ENCODE peak calls at places on chromosomes 16 and 17, in seven cellular contexts. K is IMR-90, R is H1, F is A549, L is K562, M is GM12878, X is HepG2. N is an unnamed sample.

GRCh38 chr17:83057793-83058477 is 21.5 kb upstream of the METRNL start:
- DNase-seq in K (no peak), M (no peak), R (no peak), X (no peak), L (no peak), F (no peak), N (peak; percentile 21)

GRCh38 chr16:89623511-89624232 is 10.2 kb downstream of the DPEP1 start:
- DNase-seq in L (no peak), K (no peak), R (no peak), X (peak; percentile 40), M (no peak), F (no peak), N (no peak)

GRCh38 chr16:49910761-49911160 is 54.8 kb upstream of the ZNF423 start:
- DNase-seq in R (peak; percentile 49), F (no peak), L (no peak), K (no peak), M (no peak), X (no peak), N (peak; percentile 67)

GRCh38 chr17:82367724-82368524 is 3.6 kb upstream of the UTS2R start:
- DNase-seq in X (peak; percentile 99), L (peak; percentile 94), K (peak; percentile 11), R (no peak), M (no peak), F (no peak), N (peak; percentile 64)

GRCh38 chr17:77708936-77709335 is 249.6 kb upstream of the TNRC6C start:
- DNase-seq in K (no peak), L (no peak), R (no peak), M (no peak), X (no peak), F (no peak), N (no peak)

GRCh38 chr17:63474174-63474913 is 2.5 kb upstream of the ACE start:
- DNase-seq in L (no peak), F (no peak), M (no peak), R (no peak), K (no peak), X (no peak), N (no peak)

GRCh38 chr16:24348511-24349290 is 92.6 kb downstream of the CACNG3 start:
- DNase-seq in K (no peak), R (no peak), L (no peak), M (no peak), F (no peak), X (no peak), N (no peak)

GRCh38 chr17:77872714-77873517 is 85.6 kb upstream of the TNRC6C start:
- DNase-seq in M (no peak), F (no peak), K (no peak), L (no peak), R (no peak), X (no peak), N (peak; percentile 82)

GRCh38 chr17:72806011-72806410 is 286.5 kb downstream of the SLC39A11 start:
- DNase-seq in F (no peak), X (no peak), M (no peak), R (no peak), L (no peak), K (peak; percentile 56), N (no peak)

GRCh38 chr17:3755335-3756030 is 31.8 kb downstream of the HASPIN start:
- DNase-seq in F (no peak), M (no peak), K (no peak), R (no peak), X (no peak), L (no peak), N (no peak)

GRCh38 chr17:42122371-42123303 is at the start of gene HSPB9:
- DNase-seq in R (peak; percentile 86), X (no peak), K (no peak), M (no peak), L (no peak), F (no peak), N (no peak)

GRCh38 chr17:10126554-10127493 is 71.6 kb downstream of the GAS7 start:
- DNase-seq in L (no peak), M (no peak), R (no peak), K (peak; percentile 88), X (no peak), F (no peak), N (peak; percentile 63)

GRCh38 chr16:8555400-8555799 is 34.9 kb downstream of the TMEM114 start:
- DNase-seq in L (no peak), K (no peak), F (no peak), X (no peak), M (no peak), R (no peak), N (no peak)

GRCh38 chr17:7435676-7436555 is 681 bp downstream of the TMEM102 start:
- DNase-seq in R (peak; percentile 84), K (no peak), L (peak; percentile 52), F (peak; percentile 59), M (no peak), X (no peak), N (peak; percentile 57)

GRCh38 chr17:65498831-65499230 is 62.6 kb downstream of the AXIN2 start:
- DNase-seq in K (no peak), M (no peak), F (no peak), L (no peak), X (no peak), R (no peak), N (no peak)

GRCh38 chr16:75224281-75224680 is 5.5 kb downstream of the CTRB1 start:
- DNase-seq in K (no peak), X (no peak), L (no peak), M (no peak), R (no peak), F (no peak), N (no peak)

GRCh38 chr17:5809056-5809455 is 224.7 kb upstream of the NLRP1 start:
- DNase-seq in F (no peak), L (no peak), R (no peak), K (no peak), M (no peak), X (no peak), N (no peak)

GRCh38 chr16:66484453-66485213 is 57.5 kb downstream of the BEAN1 start:
- DNase-seq in R (no peak), L (no peak), X (no peak), K (no peak), F (no peak), M (no peak), N (no peak)

GRCh38 chr17:81523139-81524062 is 4.8 kb upstream of the FSCN2 start:
- DNase-seq in R (peak; percentile 74), M (no peak), X (peak; percentile 77), F (no peak), L (peak; percentile 56), K (peak; percentile 21), N (peak; percentile 85)

GRCh38 chr17:64264891-64265290 is 1.8 kb upstream of the TEX2 start:
- DNase-seq in X (no peak), M (no peak), F (no peak), K (no peak), L (no peak), R (no peak), N (no peak)

GRCh38 chr16:57308041-57308440 is 23.6 kb upstream of the PLLP start:
- DNase-seq in R (no peak), F (no peak), X (no peak), M (no peak), L (no peak), K (no peak), N (no peak)

GRCh38 chr17:77834170-77835115 is 124.1 kb upstream of the TNRC6C start:
- DNase-seq in F (peak; percentile 99), L (peak; percentile 96), X (peak; percentile 20), K (peak; percentile 86), R (no peak), M (peak; percentile 49), N (peak; percentile 59)

GRCh38 chr16:900211-900610 is 70.6 kb downstream of the LMF1 start:
- DNase-seq in R (no peak), L (no peak), K (no peak), X (no peak), M (no peak), F (no peak), N (no peak)

GRCh38 chr16:67928561-67929364 is 2.9 kb downstream of the CTRL start:
- DNase-seq in L (peak; percentile 79), M (no peak), F (peak; percentile 91), X (peak; percentile 69), K (peak; percentile 43), R (peak; percentile 91), N (peak; percentile 90)

DNA sequence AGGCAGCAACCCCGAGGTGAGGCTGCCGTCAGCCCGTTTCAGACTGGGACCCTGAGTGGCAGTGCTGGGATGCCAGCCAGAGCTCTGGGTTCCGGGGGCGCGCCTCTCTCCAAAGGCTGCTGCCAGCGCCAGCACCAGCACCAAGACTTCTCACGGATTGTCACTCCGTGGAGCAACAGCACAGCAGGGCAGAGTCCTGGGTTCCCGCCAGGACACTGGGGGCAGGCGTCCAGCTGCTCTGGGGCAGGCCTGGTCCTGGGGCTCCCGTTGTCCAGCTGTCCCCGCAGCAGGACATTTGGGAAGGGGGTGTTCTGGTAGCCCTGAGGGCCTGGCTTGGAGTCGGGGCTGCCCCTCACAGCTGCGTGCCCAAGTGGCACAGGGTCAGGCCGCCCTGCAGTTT is 137.1 kb upstream of the CIBAR2 start:
- DNase-seq in X (no peak), L (no peak), M (no peak), F (no peak), K (no peak), R (no peak), N (peak; percentile 68)
- TF ChIP-seq RFX5 in X (no peak), L (no peak), M (no peak), F (no peak), K (no peak), R (no peak), N (no peak)

DNA sequence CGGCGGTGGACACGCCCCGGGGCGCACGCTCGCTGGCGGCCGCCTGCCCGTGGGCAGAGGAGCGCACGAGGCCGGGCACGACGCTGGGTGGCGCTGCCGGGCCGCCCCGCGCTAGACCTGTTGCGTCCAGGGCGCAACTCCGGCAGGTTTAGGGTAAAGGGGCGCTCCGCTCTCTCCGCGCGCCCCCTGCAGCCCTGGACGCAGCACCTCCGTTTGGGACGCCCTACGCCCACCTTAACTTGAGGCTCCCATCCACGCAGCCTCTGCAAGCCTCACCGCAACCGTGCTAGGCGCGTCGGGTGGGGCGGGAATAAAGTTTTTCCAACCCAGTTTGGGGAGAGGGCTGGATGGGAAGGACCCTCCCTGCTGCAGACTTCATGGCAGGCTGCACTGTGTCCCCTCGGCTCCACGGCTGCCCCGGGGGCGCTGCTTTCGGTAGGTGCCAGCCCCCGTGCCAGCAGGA is 299 bp upstream of the SYT17 start:
- DNase-seq in M (no peak), X (peak; percentile 60), K (peak; percentile 48), L (peak; percentile 73), F (peak; percentile 80), R (peak; percentile 84), N (peak; percentile 93)
- TF ChIP-seq RFX5 in M (no peak), X (peak; percentile 18), K (no peak), L (no peak), F (no peak), R (no peak), N (no peak)

GRCh38 chr17:19787733-19788357 is 39.7 kb upstream of the ALDH3A1 start:
- DNase-seq in M (no peak), F (no peak), R (no peak), K (peak; percentile 6), L (no peak), X (no peak), N (no peak)
- TF ChIP-seq RFX5 in M (no peak), F (no peak), R (no peak), K (no peak), L (no peak), X (no peak), N (no peak)

GRCh38 chr16:7452090-7452489 is 119.4 kb downstream of the RBFOX1 start:
- DNase-seq in F (no peak), M (no peak), R (no peak), X (no peak), L (no peak), K (no peak), N (no peak)

GRCh38 chr16:7458144-7458543 is 125.5 kb downstream of the RBFOX1 start:
- DNase-seq in L (no peak), M (no peak), F (no peak), K (no peak), R (no peak), X (no peak), N (no peak)

GRCh38 chr16:7456221-7456620 is 123.6 kb downstream of the RBFOX1 start:
- DNase-seq in M (no peak), K (no peak), F (no peak), L (no peak), X (no peak), R (no peak), N (no peak)
- TF ChIP-seq RFX5 in M (no peak), K (no peak), F (no peak), L (no peak), X (no peak), R (no peak), N (no peak)

N was measured in SK-N-SH.